ENCODE peak calls at places on chromosomes 11 and 22, in seven cellular contexts. Y, K, Z, S, U, O and V are unnamed samples.
A peak's percentile ranks its signal among the peaks of the same experiment; 100 is the strongest.

GRCh38 chr11:2394818-2395105 is 5.8 kb upstream of the TSSC4 start:
- DNase-seq in Y (no peak), K (no peak), Z (no peak), S (no peak), U (no peak), O (no peak), V (no peak)

GRCh38 chr11:83722392-83722791 is 436.2 kb upstream of the CCDC90B start:
- DNase-seq in Y (no peak), K (no peak), Z (no peak), S (no peak), U (no peak), O (no peak), V (no peak)

GRCh38 chr11:2741006-2741376 is 41.2 kb upstream of the KCNQ1OT1 start:
- DNase-seq in Y (no peak), K (no peak), Z (no peak), S (no peak), U (no peak), O (no peak), V (no peak)

GRCh38 chr11:32307449-32307848 is 127.9 kb downstream of the WT1 start:
- DNase-seq in Y (no peak), K (no peak), Z (no peak), S (no peak), U (no peak), O (no peak), V (no peak)

GRCh38 chr11:2771758-2772466 is 72.1 kb upstream of the KCNQ1OT1 start:
- DNase-seq in Y (peak; percentile 11), K (no peak), Z (no peak), S (no peak), U (no peak), O (peak; percentile 69), V (no peak)

GRCh38 chr11:62959077-62959980 is 25.4 kb downstream of the SLC22A6 start:
- DNase-seq in Y (no peak), K (no peak), Z (no peak), S (no peak), U (no peak), O (no peak), V (no peak)

GRCh38 chr22:27986459-27986858 is 67.4 kb upstream of the PITPNB start:
- DNase-seq in Y (no peak), K (no peak), Z (no peak), S (no peak), U (no peak), O (no peak), V (no peak)

GRCh38 chr11:110565344-110565684 is 135.6 kb downstream of the FDX1 start:
- DNase-seq in Y (no peak), K (no peak), Z (peak; percentile 11), S (no peak), U (peak; percentile 41), O (no peak), V (peak; percentile 13)

GRCh38 chr11:125494987-125495725 is 909 bp downstream of the FEZ1 start:
- DNase-seq in Y (peak; percentile 38), K (no peak), Z (no peak), S (no peak), U (peak; percentile 40), O (no peak), V (peak; percentile 77)

GRCh38 chr11:64729851-64730382 is 6.9 kb upstream of the NRXN2 start:
- DNase-seq in Y (no peak), K (no peak), Z (no peak), S (no peak), U (no peak), O (no peak), V (peak; percentile 29)

GRCh38 chr11:45007011-45007410 is 56.3 kb upstream of the TP53I11 start:
- DNase-seq in Y (no peak), K (no peak), Z (no peak), S (no peak), U (no peak), O (no peak), V (no peak)

GRCh38 chr11:44832452-44832851 is 105.7 kb downstream of the TSPAN18 start:
- DNase-seq in Y (no peak), K (no peak), Z (no peak), S (no peak), U (no peak), O (no peak), V (no peak)

GRCh38 chr11:124618863-124619262 is 3.8 kb upstream of the TBRG1 start:
- DNase-seq in Y (no peak), K (no peak), Z (no peak), S (no peak), U (no peak), O (no peak), V (no peak)

GRCh38 chr22:31291716-31292644 is at the start of gene PIK3IP1:
- DNase-seq in Y (peak; percentile 90), K (peak; percentile 94), Z (peak; percentile 79), S (peak; percentile 77), U (peak; percentile 92), O (peak; percentile 92), V (peak; percentile 94)

DNA sequence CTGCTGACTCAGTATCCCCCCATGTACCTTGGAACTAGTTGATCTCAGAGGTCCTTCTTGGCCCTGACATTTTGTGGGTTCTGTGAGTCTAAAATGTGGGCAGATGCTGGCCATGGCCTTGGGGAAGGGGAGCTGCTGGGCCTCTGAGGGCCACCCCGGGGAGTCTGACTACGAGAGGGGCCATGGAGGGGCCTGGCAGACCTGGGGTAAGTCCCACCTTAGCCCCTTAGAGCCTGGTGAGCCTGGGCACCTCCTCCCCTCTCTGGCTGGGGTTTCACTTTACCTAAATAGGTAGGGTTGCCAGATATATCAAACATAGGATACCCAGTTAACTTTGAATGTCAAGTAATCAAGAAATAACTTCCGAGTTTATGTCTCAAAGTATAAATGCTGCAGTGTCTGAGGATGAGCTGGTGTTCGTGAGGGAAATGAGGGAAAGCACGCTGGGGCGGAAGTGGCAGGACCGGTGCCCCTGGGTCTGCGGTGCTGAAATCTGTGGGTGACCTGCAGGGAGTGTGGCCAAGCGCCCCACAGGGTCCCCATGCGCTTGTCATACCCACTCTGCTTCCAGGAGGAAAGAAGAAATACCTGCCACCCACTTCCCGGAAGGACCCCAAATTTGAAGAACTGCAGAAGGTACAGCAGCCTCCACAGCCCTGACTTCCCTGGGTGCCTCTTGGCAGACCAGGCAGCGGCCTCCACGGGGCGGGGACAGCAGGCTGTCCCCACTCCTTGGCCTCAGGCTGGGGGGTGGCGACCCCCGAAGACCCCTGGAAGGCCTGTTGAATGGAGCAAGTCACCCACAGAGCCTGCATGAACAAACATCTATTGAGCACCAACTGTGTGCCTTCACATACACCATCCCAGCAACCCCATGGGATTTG is 4.8 kb downstream of the PARVG start:
- DNase-seq in Y (no peak), K (no peak), Z (no peak), S (no peak), U (no peak), O (no peak), V (no peak)
- TF ChIP-seq CTCF in Y (no peak), K (no peak), Z (no peak), S (no peak), U (no peak), O (no peak), V (no peak)

GRCh38 chr11:24496371-24496727 is 504 bp upstream of the LUZP2 start:
- DNase-seq in Y (no peak), K (no peak), Z (no peak), S (no peak), U (peak; percentile 16), O (no peak), V (no peak)

GRCh38 chr11:24502425-24502824 is 5.6 kb downstream of the LUZP2 start:
- DNase-seq in Y (no peak), K (no peak), Z (no peak), S (no peak), U (no peak), O (peak; percentile 68), V (no peak)

GRCh38 chr11:24496728-24497396 is at the start of gene LUZP2:
- DNase-seq in Y (peak; percentile 16), K (no peak), Z (no peak), S (no peak), U (peak; percentile 24), O (peak; percentile 74), V (peak; percentile 50)
- TF ChIP-seq CTCF in Y (no peak), K (no peak), Z (no peak), S (no peak), U (no peak), O (no peak), V (no peak)

GRCh38 chr22:25032066-25032465 is 79.5 kb downstream of the KIAA1671 start:
- DNase-seq in Y (no peak), K (no peak), Z (no peak), S (no peak), U (no peak), O (no peak), V (no peak)

GRCh38 chr22:25038771-25039170 is 86.3 kb downstream of the KIAA1671 start:
- DNase-seq in Y (no peak), K (no peak), Z (no peak), S (no peak), U (no peak), O (no peak), V (no peak)

GRCh38 chr22:25038239-25038638 is 85.7 kb downstream of the KIAA1671 start:
- DNase-seq in Y (no peak), K (no peak), Z (no peak), S (no peak), U (no peak), O (no peak), V (no peak)

GRCh38 chr22:25039255-25039654 is 86.7 kb downstream of the KIAA1671 start:
- DNase-seq in Y (no peak), K (no peak), Z (no peak), S (no peak), U (no peak), O (no peak), V (no peak)

GRCh38 chr22:25035715-25036114 is 83.2 kb downstream of the KIAA1671 start:
- DNase-seq in Y (no peak), K (no peak), Z (no peak), S (no peak), U (no peak), O (no peak), V (no peak)
- TF ChIP-seq CTCF in Y (no peak), K (no peak), Z (no peak), S (no peak), U (no peak), O (no peak), V (no peak)

DNA sequence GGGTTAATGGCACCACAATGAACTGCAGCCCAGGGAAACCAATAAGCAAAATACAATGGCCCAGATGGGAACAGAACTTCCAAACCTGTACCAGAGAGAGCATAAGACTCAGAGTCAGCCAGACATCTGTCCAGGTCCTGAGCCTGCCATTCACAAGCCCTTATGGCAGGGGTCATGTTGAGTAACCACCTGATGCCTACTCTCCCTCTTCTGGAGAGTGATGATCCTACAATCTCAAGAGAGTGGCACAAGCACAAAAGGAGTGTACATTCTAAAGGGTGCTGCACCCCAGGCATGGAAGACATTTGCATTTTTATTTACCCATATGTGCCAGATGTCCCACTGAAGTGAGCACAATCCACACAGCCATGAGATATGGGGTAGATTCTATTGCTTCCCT is 10.6 kb downstream of the TENM4 start:
- DNase-seq in Y (no peak), K (no peak), Z (no peak), S (no peak), U (no peak), O (no peak), V (no peak)
- TF ChIP-seq CTCF in Y (no peak), K (no peak), Z (no peak), S (peak; percentile 32), U (no peak), O (no peak), V (peak; percentile 18)